ENCODE peak calls at places on chromosomes 12 and 14, in seven cellular contexts. L is adipocyte; V is choroid plexus epithelial cell; S is lower lobe of right lung; Z is endodermal cell; Y is IMR-90; M is CD8-positive, alpha-beta T cell. B is an unnamed sample.

GRCh38 chr12:13454991-13455696 is 258.6 kb downstream of the EMP1 start:
- DNase-seq in Z (no peak), S (no peak), M (no peak), L (no peak), V (no peak), Y (no peak), B (no peak)

GRCh38 chr14:81256289-81256960 is 35.7 kb upstream of the GTF2A1 start:
- DNase-seq in Z (no peak), Y (no peak), M (no peak), V (no peak), S (no peak), L (no peak), B (no peak)

GRCh38 chr12:843609-844008 is 91.2 kb downstream of the WNK1 start:
- DNase-seq in Z (no peak), L (peak), M (no peak), S (no peak), Y (peak), V (peak), B (peak)

GRCh38 chr12:52395761-52396434 is 10.2 kb downstream of the KRT82 start:
- DNase-seq in V (peak), Y (no peak), M (no peak), L (peak), S (no peak), Z (peak), B (no peak)

GRCh38 chr14:53137559-53137958 is 15.6 kb downstream of the DDHD1 start:
- DNase-seq in L (no peak), Z (no peak), S (no peak), Y (no peak), V (no peak), M (no peak), B (no peak)

GRCh38 chr12:122875590-122876220 is 20.2 kb downstream of the VPS37B start:
- DNase-seq in M (no peak), L (peak), V (no peak), S (no peak), Z (peak), Y (no peak), B (no peak)

GRCh38 chr14:26765301-26765700 is 167.5 kb upstream of the NOVA1 start:
- DNase-seq in Z (no peak), V (no peak), M (no peak), L (no peak), Y (no peak), S (no peak), B (no peak)

GRCh38 chr12:50925342-50925651 is 27.0 kb upstream of the HIGD1C start:
- DNase-seq in V (no peak), Z (no peak), L (no peak), S (no peak), M (no peak), Y (no peak), B (peak)

GRCh38 chr14:104751539-104752337 is 1.2 kb upstream of the SIVA1 start:
- DNase-seq in L (no peak), S (no peak), Y (no peak), M (no peak), Z (no peak), V (no peak), B (no peak)

GRCh38 chr14:99982449-99983250 is 82.6 kb upstream of the EVL start:
- DNase-seq in S (no peak), Y (peak), Z (peak), L (peak), M (peak), V (peak), B (peak)

GRCh38 chr14:33493329-33493728 is 457.5 kb downstream of the EGLN3 start:
- DNase-seq in M (no peak), Y (no peak), V (no peak), Z (no peak), S (no peak), L (no peak), B (no peak)

GRCh38 chr14:35687335-35687939 is 121.7 kb downstream of the RALGAPA1 start:
- DNase-seq in M (no peak), S (no peak), L (peak), V (peak), Z (peak), Y (peak), B (peak)

GRCh38 chr12:67520611-67521010 is 127.9 kb upstream of the DYRK2 start:
- DNase-seq in Y (no peak), Z (no peak), S (no peak), L (no peak), V (no peak), M (no peak), B (no peak)

GRCh38 chr12:113049976-113050742 is 6.4 kb upstream of the DTX1 start:
- DNase-seq in L (no peak), M (no peak), V (no peak), Y (no peak), Z (peak), S (no peak), B (peak)

GRCh38 chr12:92235703-92236472 is 90.2 kb upstream of the BTG1 start:
- DNase-seq in Z (no peak), V (no peak), L (no peak), M (no peak), Y (no peak), S (no peak), B (no peak)
- H3K4me3 ChIP-seq in Z (no peak), V (no peak), L (no peak), M (no peak), Y (no peak), S (no peak), B (no peak)

GRCh38 chr12:114767081-114767480 is 83.1 kb upstream of the TBX3 start:
- DNase-seq in Z (no peak), L (no peak), Y (no peak), M (no peak), V (no peak), S (no peak), B (no peak)

GRCh38 chr12:114762490-114763110 is 78.6 kb upstream of the TBX3 start:
- DNase-seq in M (no peak), V (peak), Y (peak), S (no peak), L (no peak), Z (no peak), B (no peak)

GRCh38 chr12:114760151-114760877 is 76.3 kb upstream of the TBX3 start:
- DNase-seq in V (no peak), S (no peak), L (no peak), M (no peak), Z (no peak), Y (no peak), B (no peak)

GRCh38 chr12:114767906-114768697 is 84.1 kb upstream of the TBX3 start:
- DNase-seq in L (no peak), S (no peak), Z (no peak), V (no peak), M (no peak), Y (peak), B (no peak)

DNA sequence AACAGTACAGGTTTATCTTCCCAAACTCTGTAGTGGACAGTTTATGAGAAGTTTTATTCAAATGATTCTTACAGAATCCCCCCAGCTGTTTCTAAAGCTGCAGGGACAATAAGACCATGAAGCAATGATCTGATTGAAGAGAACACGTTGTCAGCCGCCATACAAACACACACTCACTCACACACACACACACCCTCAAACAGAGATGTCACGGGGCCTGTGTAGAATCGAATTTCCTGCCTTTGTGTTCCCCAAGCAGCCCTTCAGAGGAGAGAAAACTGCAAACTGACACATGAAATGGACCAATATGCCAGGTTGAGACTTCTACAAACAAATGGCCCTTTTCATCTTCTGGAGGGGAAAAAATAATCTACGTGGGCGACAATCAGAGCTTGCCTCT is 80.5 kb upstream of the TBX3 start:
- DNase-seq in Z (no peak), S (no peak), Y (peak), L (no peak), M (no peak), V (no peak), B (no peak)
- H3K4me3 ChIP-seq in Z (no peak), S (no peak), Y (no peak), L (no peak), M (no peak), V (no peak), B (no peak)

GRCh38 chr12:84889818-84890217 is 22.8 kb downstream of the SLC6A15 start:
- DNase-seq in V (no peak), S (no peak), L (no peak), M (no peak), Y (no peak), Z (no peak), B (no peak)
- H3K4me3 ChIP-seq in V (no peak), S (no peak), L (no peak), M (no peak), Y (no peak), Z (no peak), B (no peak)

DNA sequence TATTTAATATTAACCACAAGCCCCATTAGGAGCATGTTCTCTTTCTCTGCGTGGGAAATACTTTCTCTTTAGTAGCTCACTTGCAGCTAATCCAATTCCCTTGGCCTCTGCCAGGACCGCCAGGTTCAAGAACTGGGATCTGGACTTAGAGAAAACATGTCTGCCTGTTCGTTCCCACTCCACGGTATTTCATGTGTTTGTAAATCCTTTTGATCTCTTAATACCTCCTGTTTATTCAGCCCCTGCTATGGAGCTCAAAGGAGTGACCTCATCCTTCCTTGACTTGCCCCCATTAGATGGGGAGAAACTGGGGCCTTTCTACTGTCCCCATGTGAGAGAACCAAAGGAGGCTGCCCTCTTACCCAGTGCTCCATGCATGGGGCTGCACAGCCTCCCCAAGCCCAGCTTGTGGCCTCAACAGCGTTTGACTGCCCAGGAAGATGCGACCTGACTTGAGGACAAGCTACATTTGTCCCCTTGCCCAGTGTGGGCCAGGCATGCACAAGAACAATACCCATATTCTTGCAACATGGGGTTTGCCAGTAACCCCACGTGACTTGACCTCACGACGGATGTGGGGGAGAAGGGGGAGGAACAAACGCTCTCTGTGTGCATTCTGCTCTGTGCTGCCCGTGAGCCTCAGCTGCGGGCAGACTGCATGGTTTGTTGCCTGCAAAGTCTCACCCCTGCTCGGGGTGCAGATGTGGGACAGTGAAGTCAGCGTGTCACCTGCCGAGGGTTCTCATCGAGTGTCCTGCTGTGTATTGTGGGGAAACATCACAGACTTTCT is 30.3 kb downstream of the CD9 start:
- DNase-seq in S (peak), Z (no peak), L (peak), M (peak), Y (no peak), V (peak), B (peak)
- H3K4me3 ChIP-seq in S (no peak), Z (no peak), L (peak), M (no peak), Y (no peak), V (no peak), B (peak)

DNA sequence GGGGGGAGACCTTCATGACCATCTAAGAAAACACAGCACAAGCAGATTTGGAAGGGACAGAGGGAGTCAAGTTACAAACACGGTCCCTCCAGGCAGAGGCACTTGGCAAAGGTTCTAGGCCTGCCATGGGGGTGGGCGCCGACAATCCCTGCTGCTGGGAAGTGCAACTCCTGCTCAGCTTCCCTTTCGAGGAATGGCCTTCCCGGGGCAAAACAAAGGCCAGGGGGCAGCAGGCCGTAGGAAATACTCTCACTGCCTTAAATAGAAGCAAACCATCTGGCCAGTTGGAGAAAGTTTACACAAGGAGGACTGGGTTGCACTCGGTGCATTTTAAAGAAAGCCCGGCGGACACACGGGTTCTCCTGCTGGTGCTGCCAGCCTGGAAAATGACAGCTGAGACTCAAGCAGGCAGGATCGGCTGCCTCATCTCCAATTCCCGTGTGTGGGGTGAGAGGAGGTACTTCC is 65.8 kb downstream of the ITPK1 start:
- DNase-seq in L (no peak), V (peak), S (no peak), M (no peak), Z (no peak), Y (no peak), B (no peak)
- H3K4me3 ChIP-seq in L (no peak), V (no peak), S (no peak), M (no peak), Z (no peak), Y (no peak), B (no peak)

DNA sequence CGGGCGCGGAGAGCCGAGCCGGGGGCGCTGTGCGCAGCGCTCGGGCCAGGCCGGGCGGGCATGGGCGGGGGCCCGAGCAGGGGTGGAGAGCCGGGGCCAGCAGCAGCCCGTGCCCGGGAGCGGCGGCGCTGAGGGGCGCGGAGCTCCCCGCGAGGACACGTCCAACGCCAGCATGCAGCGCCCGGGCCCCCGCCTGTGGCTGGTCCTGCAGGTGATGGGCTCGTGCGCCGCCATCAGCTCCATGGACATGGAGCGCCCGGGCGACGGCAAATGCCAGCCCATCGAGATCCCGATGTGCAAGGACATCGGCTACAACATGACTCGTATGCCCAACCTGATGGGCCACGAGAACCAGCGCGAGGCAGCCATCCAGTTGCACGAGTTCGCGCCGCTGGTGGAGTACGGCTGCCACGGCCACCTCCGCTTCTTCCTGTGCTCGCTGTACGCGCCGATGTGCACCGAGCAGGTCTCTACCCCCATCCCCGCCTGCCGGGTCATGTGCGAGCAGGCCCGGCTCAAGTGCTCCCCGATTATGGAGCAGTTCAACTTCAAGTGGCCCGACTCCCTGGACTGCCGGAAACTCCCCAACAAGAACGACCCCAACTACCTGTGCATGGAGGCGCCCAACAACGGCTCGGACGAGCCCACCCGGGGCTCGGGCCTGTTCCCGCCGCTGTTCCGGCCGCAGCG is 652 bp downstream of the FZD10 start:
- DNase-seq in Z (peak), S (no peak), Y (no peak), L (no peak), M (no peak), V (no peak), B (no peak)
- H3K4me3 ChIP-seq in Z (no peak), S (peak), Y (no peak), L (no peak), M (no peak), V (no peak), B (no peak)

GRCh38 chr12:7859552-7859951 is 13.2 kb downstream of the SLC2A14 start:
- DNase-seq in V (peak), M (no peak), L (peak), Y (peak), S (no peak), Z (no peak), B (no peak)
- H3K4me3 ChIP-seq in V (no peak), M (no peak), L (peak), Y (no peak), S (no peak), Z (no peak), B (no peak)